ENCODE peak calls at places on chromosomes 11 and 22, in seven cellular contexts. L is neuronal stem cell, H is HepG2, M is PC-3, D is mammary epithelial cell, F is HCT116, J is H9. A is an unnamed sample.

GRCh38 chr22:50326225-50326958 is 420 bp downstream of the DENND6B start:
- DNase-seq in J (no peak), M (no peak), H (no peak), L (no peak), F (no peak), D (no peak), A (no peak)

GRCh38 chr11:102990145-102990544 is 34.6 kb upstream of the MMP13 start:
- DNase-seq in H (no peak), D (no peak), M (peak), F (no peak), L (no peak), J (no peak), A (peak)

GRCh38 chr11:83162377-83162776 is 5.4 kb downstream of the PCF11 start:
- DNase-seq in D (no peak), L (no peak), J (no peak), F (no peak), H (no peak), M (no peak), A (peak)

GRCh38 chr22:47045691-47046410 is 283.4 kb downstream of the TBC1D22A start:
- DNase-seq in F (no peak), J (no peak), D (no peak), L (no peak), M (no peak), H (no peak), A (no peak)

GRCh38 chr22:37428649-37429586 is 1.6 kb upstream of the ELFN2 start:
- DNase-seq in M (no peak), H (peak), L (peak), F (peak), J (peak), D (no peak), A (peak)

GRCh38 chr22:49099496-49100124 is 728.1 kb downstream of the BRD1 start:
- DNase-seq in L (no peak), H (no peak), J (no peak), F (peak), M (peak), D (no peak), A (peak)

GRCh38 chr22:37740455-37741311 is 43.8 kb downstream of the TRIOBP start:
- DNase-seq in L (no peak), H (no peak), F (no peak), M (no peak), J (no peak), D (peak), A (no peak)

GRCh38 chr11:10943968-10944367 is 86.1 kb upstream of the ZBED5 start:
- DNase-seq in J (no peak), H (no peak), D (no peak), F (no peak), M (peak), L (no peak), A (peak)

GRCh38 chr22:44918925-44919392 is 90.8 kb downstream of the PHF21B start:
- DNase-seq in L (no peak), M (no peak), J (no peak), D (no peak), H (no peak), F (no peak), A (no peak)

GRCh38 chr11:61567286-61568061 is 13.4 kb downstream of the SYT7 start:
- DNase-seq in L (peak), H (peak), D (peak), J (peak), F (peak), M (peak), A (peak)

GRCh38 chr11:108666373-108666772 is 1.5 kb downstream of the DDX10 start:
- DNase-seq in H (peak), L (no peak), D (no peak), J (peak), F (no peak), M (peak), A (peak)

GRCh38 chr11:30131535-30131934 is 99.3 kb upstream of the FSHB start:
- DNase-seq in F (no peak), H (peak), J (no peak), L (no peak), D (peak), M (no peak), A (peak)

GRCh38 chr22:27879923-27880322 is 39.1 kb downstream of the PITPNB start:
- DNase-seq in H (peak), F (peak), J (no peak), D (peak), L (no peak), M (peak), A (peak)

GRCh38 chr11:65309006-65309405 is 5.7 kb upstream of the CDC42EP2 start:
- DNase-seq in D (no peak), F (no peak), L (no peak), M (no peak), J (no peak), H (no peak), A (peak)

GRCh38 chr11:65310756-65311155 is 3.9 kb upstream of the CDC42EP2 start:
- DNase-seq in M (no peak), D (no peak), J (no peak), F (no peak), L (peak), H (no peak), A (no peak)

GRCh38 chr11:65308281-65308891 is 6.3 kb upstream of the CDC42EP2 start:
- DNase-seq in F (no peak), J (no peak), H (no peak), M (no peak), D (no peak), L (no peak), A (no peak)

GRCh38 chr11:65310215-65310614 is 4.5 kb upstream of the CDC42EP2 start:
- DNase-seq in H (no peak), J (no peak), F (no peak), L (no peak), M (no peak), D (no peak), A (no peak)

GRCh38 chr11:65311197-65311631 is 3.5 kb upstream of the CDC42EP2 start:
- DNase-seq in L (no peak), J (no peak), F (no peak), D (peak), M (peak), H (no peak), A (no peak)
- H3K4me2 ChIP-seq in L (no peak), J (no peak), F (no peak), D (no peak), M (peak), H (no peak), A (no peak)

GRCh38 chr11:7353100-7353499 is 101.4 kb downstream of the SYT9 start:
- DNase-seq in M (peak), F (peak), J (peak), L (no peak), H (peak), D (peak), A (peak)
- H3K4me2 ChIP-seq in M (no peak), F (no peak), J (no peak), L (no peak), H (no peak), D (no peak), A (no peak)

DNA sequence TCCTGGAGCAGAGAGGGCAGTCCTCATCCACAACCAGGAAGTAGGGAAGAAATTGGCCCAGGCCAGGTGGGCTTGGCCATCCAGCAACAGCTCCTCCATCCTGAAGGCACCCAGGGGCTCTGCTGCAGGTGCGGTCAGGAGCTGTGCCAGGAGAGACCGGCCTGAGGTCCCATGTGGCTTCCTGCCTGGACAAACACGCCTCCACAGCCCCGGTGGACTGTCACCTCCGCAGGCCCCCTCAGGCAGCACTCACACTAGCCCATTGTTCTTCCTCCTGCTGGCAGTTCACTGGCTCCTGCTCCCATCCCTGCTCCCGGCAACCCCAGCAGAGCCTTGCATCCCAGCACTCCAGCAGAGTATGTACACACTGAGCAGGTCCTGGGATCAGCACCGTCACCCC is 16.0 kb upstream of the POU2AF1 start:
- DNase-seq in L (no peak), F (no peak), H (peak), J (no peak), D (no peak), M (no peak), A (no peak)
- H3K4me2 ChIP-seq in L (no peak), F (no peak), H (peak), J (no peak), D (no peak), M (no peak), A (no peak)

GRCh38 chr22:36335621-36336020 is 52.1 kb downstream of the MYH9 start:
- DNase-seq in L (no peak), M (no peak), F (no peak), D (no peak), J (no peak), H (no peak), A (no peak)
- H3K4me2 ChIP-seq in L (no peak), M (no peak), F (no peak), D (peak), J (no peak), H (no peak), A (no peak)

GRCh38 chr11:134399996-134400395 is 12.0 kb downstream of the B3GAT1 start:
- DNase-seq in L (no peak), H (no peak), M (no peak), J (no peak), F (no peak), D (no peak), A (no peak)

GRCh38 chr11:134399293-134399654 is 12.8 kb downstream of the B3GAT1 start:
- DNase-seq in M (no peak), H (no peak), F (no peak), J (no peak), D (no peak), L (no peak), A (no peak)

GRCh38 chr11:134397304-134398078 is 14.6 kb downstream of the B3GAT1 start:
- DNase-seq in F (no peak), L (no peak), M (no peak), H (no peak), D (no peak), J (no peak), A (no peak)

GRCh38 chr11:134398079-134398444 is 14.0 kb downstream of the B3GAT1 start:
- DNase-seq in M (no peak), L (no peak), H (no peak), J (no peak), F (no peak), D (no peak), A (no peak)

DNA sequence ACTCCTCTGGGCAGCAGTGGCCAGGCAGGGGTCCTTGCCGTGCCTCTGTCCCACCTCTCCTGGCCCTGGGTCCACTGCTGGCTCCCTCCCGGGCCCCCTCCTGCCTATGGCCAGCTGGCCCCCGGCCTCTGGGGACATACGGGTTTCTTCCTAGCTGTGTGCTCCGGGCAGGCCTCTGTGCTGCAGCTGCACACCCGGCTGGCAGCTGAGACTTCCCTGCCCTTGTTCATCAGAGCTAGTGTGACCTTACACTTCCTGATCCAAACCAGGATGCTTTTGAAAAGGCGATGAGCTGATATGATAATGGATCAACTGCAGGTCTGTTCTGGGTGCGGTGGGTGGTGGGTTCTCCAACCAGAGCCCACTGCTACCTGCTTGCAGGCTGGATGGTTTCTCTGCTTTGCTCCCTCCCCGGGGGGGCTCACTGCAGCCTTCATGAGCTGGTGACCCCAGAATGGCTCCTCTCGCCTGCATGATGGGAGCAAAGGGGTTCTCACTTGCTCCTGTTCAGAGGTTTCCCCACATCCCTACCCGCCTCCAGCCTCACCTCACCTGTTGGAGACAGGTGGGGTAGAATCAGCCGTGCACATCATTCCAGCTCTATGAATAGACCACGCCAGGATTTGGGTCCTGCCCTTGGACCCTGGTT is 13.3 kb downstream of the B3GAT1 start:
- DNase-seq in L (no peak), F (no peak), D (no peak), H (no peak), M (no peak), J (no peak), A (no peak)
- H3K4me2 ChIP-seq in L (no peak), F (no peak), D (no peak), H (no peak), M (no peak), J (no peak), A (no peak)